ENCODE peak calls at places on chromosomes 13 and 19, in seven cellular contexts. G, Y, K, V, R, E and Q are unnamed samples. For H3K4me1, the result is how much of the 10 kb centered on the place peaks cover.

GRCh38 chr13:95296326-95296939 is 4.8 kb downstream of the ABCC4 start:
- DNase-seq in K (peak), V (no peak), E (no peak), Y (peak), G (peak), R (no peak), Q (no peak)

GRCh38 chr13:51494151-51494550 is 41.3 kb upstream of the INTS6 start:
- DNase-seq in Y (no peak), V (no peak), G (no peak), R (no peak), K (no peak), E (no peak), Q (no peak)

GRCh38 chr19:30492581-30492980 is 120.4 kb downstream of the ZNF536 start:
- DNase-seq in R (no peak), V (no peak), Y (no peak), K (no peak), E (no peak), G (no peak), Q (no peak)

GRCh38 chr19:48501961-48502719 is 9.5 kb downstream of the LMTK3 start:
- DNase-seq in E (peak), G (peak), V (peak), R (peak), K (peak), Y (peak), Q (peak)

GRCh38 chr19:29644179-29644578 is 21.1 kb upstream of the PLEKHF1 start:
- DNase-seq in G (no peak), Y (no peak), K (no peak), R (peak), V (no peak), E (no peak), Q (no peak)

GRCh38 chr13:105655046-105655445 is 880.4 kb downstream of the EFNB2 start:
- DNase-seq in G (no peak), Y (no peak), K (peak), R (no peak), E (no peak), V (no peak), Q (no peak)

GRCh38 chr13:45548281-45548680 is 67.3 kb downstream of the ERICH6B start:
- DNase-seq in K (no peak), G (no peak), R (no peak), V (no peak), Y (no peak), E (no peak), Q (no peak)

GRCh38 chr19:5950744-5951143 is 27.2 kb downstream of the RANBP3 start:
- DNase-seq in E (no peak), R (no peak), K (no peak), V (no peak), G (no peak), Y (no peak), Q (no peak)

GRCh38 chr13:65606622-65607021 is 1623.5 kb downstream of the PCDH9 start:
- DNase-seq in R (no peak), V (no peak), E (no peak), K (no peak), G (no peak), Y (no peak), Q (no peak)

GRCh38 chr19:53906211-53907192 is 2.6 kb upstream of the CACNG7 start:
- DNase-seq in G (peak), E (peak), R (no peak), V (peak), Y (peak), K (no peak), Q (peak)

GRCh38 chr19:7743425-7743841 is 3.9 kb downstream of the CD209 start:
- DNase-seq in V (no peak), R (no peak), G (no peak), K (no peak), Y (no peak), E (no peak), Q (no peak)

GRCh38 chr19:27975419-27976005 is 1237.4 kb downstream of the UQCRFS1 start:
- DNase-seq in V (no peak), E (no peak), R (no peak), G (no peak), Y (no peak), K (no peak), Q (no peak)

GRCh38 chr13:19618925-19619324 is 14.5 kb upstream of the MPHOSPH8 start:
- DNase-seq in R (no peak), K (no peak), V (peak), Y (no peak), E (no peak), G (peak), Q (no peak)

GRCh38 chr13:25906211-25906661 is 145.6 kb downstream of the SHISA2 start:
- DNase-seq in E (no peak), V (no peak), G (no peak), R (no peak), Y (no peak), K (no peak), Q (no peak)

GRCh38 chr13:99796175-99796819 is 175.3 kb downstream of the ZIC5 start:
- DNase-seq in G (peak), V (no peak), E (peak), K (peak), R (no peak), Y (no peak), Q (no peak)

GRCh38 chr13:48181482-48182145 is 51.4 kb upstream of the ITM2B start:
- DNase-seq in Y (no peak), V (no peak), R (no peak), E (no peak), G (no peak), K (no peak), Q (no peak)

GRCh38 chr13:23703241-23703640 is 133.0 kb downstream of the TNFRSF19 start:
- DNase-seq in Y (no peak), K (no peak), R (no peak), V (no peak), G (no peak), E (no peak), Q (peak)

GRCh38 chr19:44640518-44640917 is 3.2 kb upstream of the PVR start:
- DNase-seq in K (peak), E (no peak), Y (no peak), R (no peak), V (no peak), G (no peak), Q (no peak)

GRCh38 chr13:72383646-72384045 is 343.8 kb downstream of the MZT1 start:
- DNase-seq in K (no peak), G (no peak), R (no peak), E (no peak), V (no peak), Y (no peak), Q (no peak)

DNA sequence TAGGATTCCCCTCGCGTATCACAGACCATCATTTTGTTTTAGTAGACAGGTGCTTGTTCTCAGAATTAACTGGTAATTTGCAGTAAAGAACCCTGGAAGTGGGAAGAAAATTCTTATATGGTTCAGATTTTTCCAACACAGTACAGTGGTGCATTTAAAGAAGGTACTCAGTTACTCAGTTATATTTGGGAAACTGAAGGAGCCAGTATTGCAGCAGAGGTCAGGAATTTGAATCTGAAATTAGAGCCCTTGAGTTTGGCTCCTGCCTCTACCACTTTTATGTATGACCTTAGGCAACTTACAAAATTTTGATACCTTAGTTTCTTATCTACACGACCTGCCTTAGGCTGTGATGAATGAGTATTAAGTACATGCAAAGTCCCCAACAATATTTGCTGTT is 19.7 kb downstream of the METTL21C start:
- DNase-seq in V (no peak), G (no peak), R (no peak), E (no peak), Y (no peak), K (no peak), Q (no peak)
- H3K4me1 ChIP-seq in V (under half), G (under half), R (under half), E (under half), Y (under half), K (under half), Q (under half)

DNA sequence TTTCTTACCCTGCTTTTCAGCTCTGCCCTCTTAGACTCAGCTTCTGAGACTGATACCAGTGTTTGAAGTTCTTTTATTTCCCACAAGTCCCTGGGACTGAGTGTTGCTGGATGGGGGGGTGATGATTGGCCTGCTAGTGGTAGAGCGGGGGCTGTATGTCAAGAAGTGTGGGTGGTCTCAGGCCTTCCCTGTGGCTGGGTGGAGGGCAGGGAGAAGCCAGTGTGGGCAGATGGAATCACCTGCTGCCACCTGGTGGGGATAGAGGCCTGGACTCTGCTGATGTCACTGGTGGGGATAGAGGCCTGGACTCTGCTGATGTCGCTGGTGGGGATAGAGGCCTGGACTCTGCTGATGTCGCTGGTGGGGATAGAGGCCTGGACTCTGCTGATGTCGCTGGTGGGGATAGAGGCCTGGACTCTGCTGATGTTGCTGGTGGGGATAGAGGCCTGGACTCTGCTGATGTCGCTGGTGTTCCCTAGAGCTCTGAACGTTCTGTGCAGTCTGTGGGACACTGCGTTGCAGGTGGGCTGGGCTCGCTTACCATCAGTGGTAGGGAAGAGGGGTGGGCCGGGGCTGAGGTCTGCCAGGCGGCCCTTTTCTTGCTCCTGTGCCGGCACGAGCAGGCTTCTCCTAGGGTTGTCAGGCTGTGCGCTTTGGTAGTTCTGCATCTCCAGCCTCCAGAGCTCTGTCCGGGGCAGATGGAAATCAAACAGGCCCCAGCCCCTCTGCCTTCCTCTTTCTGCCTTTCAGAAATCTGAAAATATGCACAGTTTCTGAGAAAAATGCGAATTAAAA is 101.3 kb downstream of the ARHGEF7 start:
- DNase-seq in R (no peak), K (no peak), Y (no peak), G (peak), E (peak), V (peak), Q (no peak)
- H3K4me1 ChIP-seq in R (under half), K (under half), Y (under half), G (under half), E (under half), V (under half), Q (under half)

GRCh38 chr19:33802001-33802400 is 5.3 kb downstream of the KCTD15 start:
- DNase-seq in K (no peak), E (no peak), Y (no peak), G (no peak), R (no peak), V (no peak), Q (no peak)
- H3K4me1 ChIP-seq in K (under half), E (under half), Y (under half), G (under half), R (under half), V (under half), Q (under half)

DNA sequence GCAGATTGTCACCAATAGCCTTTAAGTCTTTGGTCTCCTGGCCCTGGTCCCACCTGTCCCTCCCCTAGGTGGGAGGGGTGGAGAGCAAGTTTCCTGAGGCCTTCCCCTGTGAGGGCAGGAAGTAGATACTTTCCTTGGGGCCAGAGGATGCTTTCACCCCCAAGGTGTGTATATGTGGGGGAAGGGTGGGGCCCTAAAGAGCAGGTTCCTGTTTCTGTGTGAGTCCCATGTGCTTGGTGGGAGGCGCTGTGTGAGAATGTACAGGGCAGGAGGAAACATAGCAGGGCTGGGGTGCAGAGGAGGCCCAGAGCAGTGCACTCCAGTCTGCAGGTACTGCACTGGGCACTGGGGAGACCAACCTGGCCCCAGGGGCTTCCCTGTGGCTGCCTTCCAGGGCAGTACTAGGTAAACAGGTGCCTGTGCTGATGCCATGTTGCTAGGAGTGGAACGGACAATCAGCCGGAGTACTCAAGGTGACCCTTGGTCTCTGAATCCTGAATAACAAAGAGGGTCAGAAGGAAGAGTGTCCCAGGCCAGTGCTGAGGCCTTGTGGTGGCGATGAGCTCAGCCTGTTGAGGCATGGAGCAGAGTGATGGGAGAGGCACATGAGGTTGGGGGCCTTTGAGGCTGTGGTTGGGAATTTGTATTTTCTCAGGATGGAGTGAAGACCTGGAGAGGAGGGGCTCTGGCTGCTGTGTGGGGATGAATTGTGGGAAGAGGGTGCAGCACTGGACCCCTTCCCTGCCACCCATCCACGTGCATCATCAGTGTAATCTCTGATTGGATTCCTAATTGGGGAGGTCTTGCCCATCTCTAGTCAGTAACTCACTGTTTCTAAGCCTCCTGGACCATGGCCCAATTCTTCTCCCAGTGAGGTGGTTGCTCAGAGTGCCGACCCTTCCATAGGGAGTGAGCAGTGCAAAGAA is 5.1 kb downstream of the EGLN2 start:
- DNase-seq in V (peak), R (no peak), E (no peak), G (no peak), K (no peak), Y (peak), Q (peak)
- H3K4me1 ChIP-seq in V (half or more), R (under half), E (under half), G (under half), K (under half), Y (under half), Q (half or more)

DNA sequence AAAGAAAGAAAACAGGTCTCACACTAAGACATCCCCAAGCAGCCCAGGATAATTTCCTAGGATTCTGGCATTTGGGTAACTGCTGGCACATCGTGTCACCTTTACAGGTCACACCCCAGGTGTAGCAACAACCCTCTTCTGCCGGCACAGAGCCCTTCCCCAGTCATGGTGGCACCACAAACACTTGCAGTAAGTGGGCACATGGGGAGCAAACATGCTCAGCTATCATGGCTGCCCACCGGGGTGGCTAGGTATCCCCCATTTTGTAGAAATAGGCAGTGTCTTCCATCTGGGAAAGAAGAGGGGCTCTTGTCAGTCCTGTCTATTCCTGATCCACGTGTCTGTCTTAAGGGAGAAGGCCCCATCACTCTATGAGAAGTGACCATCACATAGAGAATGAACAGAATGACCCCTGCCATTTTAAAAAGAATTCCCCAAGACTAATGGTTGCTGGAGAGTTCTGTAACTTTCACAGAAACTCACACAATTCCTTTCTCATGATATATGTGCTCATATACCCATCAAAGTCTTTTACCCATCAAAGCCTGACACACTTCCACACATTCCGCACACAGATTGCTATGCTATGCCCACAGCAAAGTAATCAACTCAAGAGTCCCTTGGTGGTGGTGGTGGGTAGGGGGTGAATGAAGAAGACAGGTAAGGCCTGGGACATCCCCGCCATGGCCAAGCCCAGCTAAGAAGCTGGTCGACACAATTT is 33.3 kb downstream of the BRD4 start:
- DNase-seq in V (no peak), E (no peak), R (no peak), Y (no peak), G (no peak), K (no peak), Q (no peak)
- H3K4me1 ChIP-seq in V (half or more), E (under half), R (under half), Y (under half), G (half or more), K (half or more), Q (half or more)

DNA sequence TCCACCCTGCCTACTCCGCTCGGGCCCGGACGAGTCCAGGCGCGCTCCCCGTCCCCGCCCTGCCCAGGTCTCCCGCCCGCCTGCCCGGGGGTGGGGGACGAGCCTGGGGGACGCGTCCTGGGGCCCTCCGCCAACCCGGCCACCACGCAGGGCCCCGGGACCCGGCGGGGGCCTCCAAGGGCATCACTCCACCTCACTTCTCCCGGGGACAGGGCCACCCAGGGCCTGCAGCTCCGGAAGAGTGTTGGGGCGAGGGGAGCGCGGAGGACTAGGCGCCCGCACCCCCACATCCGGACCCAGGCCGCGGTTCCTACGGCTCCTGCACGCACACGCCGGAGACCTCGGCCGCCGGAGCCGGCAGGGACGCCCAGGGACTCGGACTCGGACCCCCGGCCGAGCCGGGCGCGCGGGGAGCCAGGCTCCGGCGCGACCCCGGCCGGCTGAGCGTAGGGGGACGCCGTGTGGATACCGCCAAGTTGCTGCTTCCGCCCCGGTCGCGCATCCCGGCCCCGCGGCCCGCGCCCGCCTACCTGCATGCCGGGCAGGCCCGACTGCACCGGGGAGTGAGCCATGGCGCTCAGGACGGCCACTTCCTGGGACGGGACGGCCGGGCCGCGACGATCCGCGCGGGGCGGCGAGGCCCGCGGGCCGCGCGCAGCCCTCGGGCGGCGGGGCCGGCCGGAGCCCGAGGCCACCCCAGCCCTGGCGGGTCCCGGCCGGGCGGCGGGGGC is 527 bp downstream of the STK24 start:
- DNase-seq in V (peak), E (peak), R (no peak), K (peak), G (peak), Y (peak), Q (peak)
- H3K4me1 ChIP-seq in V (under half), E (under half), R (under half), K (under half), G (half or more), Y (under half), Q (under half)

DNA sequence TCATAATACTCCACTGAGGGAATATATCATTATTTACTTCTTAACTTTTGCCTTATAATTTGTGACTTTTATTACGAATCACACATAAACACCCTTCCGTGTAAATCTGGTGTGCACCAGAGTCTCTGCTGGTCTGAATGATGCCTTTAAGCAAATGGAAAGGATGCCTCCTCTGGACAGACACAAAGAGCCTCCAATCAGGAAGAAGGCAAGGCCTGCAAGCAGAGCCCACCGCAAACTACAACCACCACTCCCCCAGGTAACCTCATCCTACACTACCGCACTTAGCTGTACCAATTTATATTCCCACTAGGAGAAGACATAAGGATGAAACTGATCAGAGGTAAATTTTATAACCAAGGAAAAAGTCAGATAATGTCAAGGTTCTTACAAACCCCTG is 137.6 kb downstream of the KLF12 start:
- DNase-seq in V (no peak), Y (no peak), G (no peak), K (no peak), R (no peak), E (no peak), Q (no peak)
- H3K4me1 ChIP-seq in V (under half), Y (under half), G (under half), K (under half), R (under half), E (under half), Q (under half)

GRCh38 chr19:13026478-13026999 is 31.3 kb downstream of the NFIX start:
- DNase-seq in V (no peak), R (no peak), Y (no peak), K (peak), G (no peak), E (no peak), Q (no peak)

GRCh38 chr19:13023666-13024065 is 28.4 kb downstream of the NFIX start:
- DNase-seq in E (no peak), K (no peak), V (no peak), Y (no peak), R (no peak), G (no peak), Q (no peak)

GRCh38 chr19:13024126-13024957 is 29.1 kb downstream of the NFIX start:
- DNase-seq in E (no peak), Y (no peak), G (no peak), K (peak), R (no peak), V (no peak), Q (no peak)

GRCh38 chr19:13025819-13026477 is 30.7 kb downstream of the NFIX start:
- DNase-seq in E (no peak), R (no peak), Y (no peak), V (no peak), K (no peak), G (no peak), Q (no peak)

GRCh38 chr19:13024958-13025653 is 29.8 kb downstream of the NFIX start:
- DNase-seq in R (no peak), E (no peak), V (no peak), G (no peak), K (peak), Y (no peak), Q (no peak)
- H3K4me1 ChIP-seq in R (under half), E (under half), V (under half), G (under half), K (half or more), Y (under half), Q (under half)

GRCh38 chr13:62663767-62664166 is 1248.1 kb upstream of the PCDH20 start:
- DNase-seq in K (no peak), G (no peak), Y (no peak), E (no peak), R (no peak), V (no peak), Q (no peak)
- H3K4me1 ChIP-seq in K (under half), G (under half), Y (under half), E (under half), R (under half), V (under half), Q (under half)